ENCODE peak calls at places on chromosomes 2 and 18, in five cellular contexts. U is upper lobe of left lung, P is left lung, B is GM12865, T is astrocyte of the cerebellum. W is an unnamed sample.

GRCh38 chr2:235739704-235740415 is 246.0 kb downstream of the AGAP1 start:
- DNase-seq in U (peak), P (no peak), B (no peak), T (no peak), W (no peak)

GRCh38 chr2:126614529-126615279 is 41.3 kb upstream of the GYPC start:
- DNase-seq in U (no peak), P (no peak), B (no peak), T (peak), W (no peak)

GRCh38 chr2:197092431-197092830 is 165.9 kb upstream of the PGAP1 start:
- DNase-seq in U (no peak), P (no peak), B (no peak), T (no peak), W (no peak)

GRCh38 chr2:177874678-177875077 is 197.9 kb downstream of the PDE11A start:
- DNase-seq in U (no peak), P (no peak), B (no peak), T (no peak), W (no peak)

GRCh38 chr2:228838819-228839218 is 432.3 kb downstream of the PID1 start:
- DNase-seq in U (no peak), P (no peak), B (no peak), T (no peak), W (no peak)

GRCh38 chr2:26412091-26412673 is 10.5 kb downstream of the DRC1 start:
- DNase-seq in U (no peak), P (no peak), B (peak), T (no peak), W (no peak)

GRCh38 chr2:25310690-25310964 is 31.1 kb downstream of the DNMT3A start:
- DNase-seq in U (no peak), P (no peak), B (no peak), T (no peak), W (no peak)

GRCh38 chr18:8794133-8794986 is 89.0 kb downstream of the MTCL1 start:
- DNase-seq in U (no peak), P (no peak), B (no peak), T (peak), W (no peak)

GRCh38 chr2:166170356-166170755 is 42.5 kb upstream of the SCN1A start:
- DNase-seq in U (no peak), P (no peak), B (peak), T (no peak), W (no peak)

GRCh38 chr2:160214461-160215055 is 14.5 kb upstream of the ITGB6 start:
- DNase-seq in U (no peak), P (peak), B (no peak), T (peak), W (no peak)

GRCh38 chr18:3966246-3966984 is 488.7 kb downstream of the DLGAP1 start:
- DNase-seq in U (no peak), P (no peak), B (no peak), T (no peak), W (no peak)

GRCh38 chr2:156901373-156902031 is 356.0 kb upstream of the GALNT5 start:
- DNase-seq in U (no peak), P (no peak), B (no peak), T (no peak), W (no peak)

GRCh38 chr18:27483266-27483665 is 298.2 kb upstream of the CHST9 start:
- DNase-seq in U (no peak), P (no peak), B (no peak), T (no peak), W (no peak)

GRCh38 chr2:239181601-239182471 is 219.0 kb downstream of the HDAC4 start:
- DNase-seq in U (no peak), P (peak), B (no peak), T (no peak), W (no peak)

GRCh38 chr2:46861916-46862315 is 53.7 kb downstream of the MCFD2 start:
- DNase-seq in U (no peak), P (no peak), B (no peak), T (no peak), W (no peak)

GRCh38 chr18:49520661-49521145 is 33.7 kb upstream of the C18orf32 start:
- DNase-seq in U (no peak), P (no peak), B (no peak), T (no peak), W (no peak)

GRCh38 chr2:236177967-236178909 is 10.1 kb upstream of the GBX2 start:
- DNase-seq in U (peak), P (peak), B (no peak), T (no peak), W (peak)

GRCh38 chr2:111715987-111716900 is 167.7 kb downstream of the ANAPC1 start:
- DNase-seq in U (no peak), P (no peak), B (no peak), T (no peak), W (no peak)

GRCh38 chr2:219286436-219287115 is 7.4 kb downstream of the DNAJB2 start:
- DNase-seq in U (peak), P (no peak), B (no peak), T (no peak), W (peak)

GRCh38 chr18:3410273-3410672 is 39.7 kb upstream of the TGIF1 start:
- DNase-seq in U (no peak), P (no peak), B (no peak), T (no peak), W (no peak)

GRCh38 chr2:231487197-231487596 is 22.9 kb upstream of the NCL start:
- DNase-seq in U (no peak), P (no peak), B (no peak), T (no peak), W (no peak)

GRCh38 chr2:159584796-159585195 is 31.6 kb downstream of the BAZ2B start:
- DNase-seq in U (no peak), P (no peak), B (no peak), T (no peak), W (no peak)

GRCh38 chr2:222993920-222994650 is 57.9 kb upstream of the KCNE4 start:
- DNase-seq in U (no peak), P (peak), B (no peak), T (peak), W (no peak)

GRCh38 chr2:36572752-36573125 is 25.2 kb downstream of the FEZ2 start:
- DNase-seq in U (no peak), P (no peak), B (no peak), T (no peak), W (no peak)

GRCh38 chr2:189698020-189698887 is 23.8 kb downstream of the ANKAR start:
- DNase-seq in U (no peak), P (no peak), B (peak), T (peak), W (no peak)

GRCh38 chr2:204486855-204487254 is 58.4 kb upstream of the PARD3B start:
- DNase-seq in U (no peak), P (no peak), B (no peak), T (no peak), W (no peak)

GRCh38 chr2:98757904-98758421 is 27.0 kb upstream of the MGAT4A start:
- DNase-seq in U (peak), P (peak), B (peak), T (peak), W (peak)

GRCh38 chr2:37713258-37713700 is 41.8 kb upstream of the CDC42EP3 start:
- DNase-seq in U (no peak), P (no peak), B (no peak), T (peak), W (no peak)

GRCh38 chr2:118442949-118443348 is 354.7 kb downstream of the INSIG2 start:
- DNase-seq in U (no peak), P (no peak), B (no peak), T (no peak), W (no peak)

GRCh38 chr2:186129767-186130581 is 356.1 kb upstream of the ZC3H15 start:
- DNase-seq in U (no peak), P (no peak), B (no peak), T (peak), W (no peak)

GRCh38 chr2:193556766-193557470 is 1362.2 kb upstream of the TMEFF2 start:
- DNase-seq in U (no peak), P (no peak), B (no peak), T (no peak), W (no peak)

GRCh38 chr2:225428360-225428759 is 28.9 kb downstream of the NYAP2 start:
- DNase-seq in U (no peak), P (no peak), B (no peak), T (no peak), W (no peak)

GRCh38 chr2:145918951-145919350 is 1399.0 kb upstream of the ZEB2 start:
- DNase-seq in U (no peak), P (no peak), B (no peak), T (no peak), W (no peak)

GRCh38 chr2:88575051-88575450 is 52.2 kb downstream of the EIF2AK3 start:
- DNase-seq in U (no peak), P (no peak), B (no peak), T (no peak), W (no peak)

GRCh38 chr2:79619976-79620375 is 107.1 kb downstream of the CTNNA2 start:
- DNase-seq in U (no peak), P (no peak), B (no peak), T (no peak), W (no peak)

GRCh38 chr2:501130-501529 is 176.1 kb downstream of the TMEM18 start:
- DNase-seq in U (no peak), P (no peak), B (no peak), T (no peak), W (no peak)

GRCh38 chr18:23494992-23495391 is 8.3 kb upstream of the RMC1 start:
- DNase-seq in U (no peak), P (no peak), B (no peak), T (no peak), W (no peak)

GRCh38 chr18:62211323-62211828 is 24.3 kb downstream of the RELCH start:
- DNase-seq in U (no peak), P (no peak), B (no peak), T (no peak), W (no peak)

GRCh38 chr18:23114911-23115310 is 20.4 kb upstream of the CABLES1 start:
- DNase-seq in U (no peak), P (no peak), B (no peak), T (no peak), W (no peak)

GRCh38 chr18:74626311-74626874 is 28.7 kb downstream of the ZNF407 start:
- DNase-seq in U (no peak), P (no peak), B (no peak), T (no peak), W (no peak)

GRCh38 chr18:74624491-74624890 is 26.8 kb downstream of the ZNF407 start:
- DNase-seq in U (no peak), P (no peak), B (no peak), T (no peak), W (no peak)

GRCh38 chr18:74622079-74622478 is 24.4 kb downstream of the ZNF407 start:
- DNase-seq in U (no peak), P (no peak), B (no peak), T (no peak), W (no peak)

GRCh38 chr18:74625157-74625556 is 27.5 kb downstream of the ZNF407 start:
- DNase-seq in U (no peak), P (no peak), B (no peak), T (no peak), W (no peak)

DNA sequence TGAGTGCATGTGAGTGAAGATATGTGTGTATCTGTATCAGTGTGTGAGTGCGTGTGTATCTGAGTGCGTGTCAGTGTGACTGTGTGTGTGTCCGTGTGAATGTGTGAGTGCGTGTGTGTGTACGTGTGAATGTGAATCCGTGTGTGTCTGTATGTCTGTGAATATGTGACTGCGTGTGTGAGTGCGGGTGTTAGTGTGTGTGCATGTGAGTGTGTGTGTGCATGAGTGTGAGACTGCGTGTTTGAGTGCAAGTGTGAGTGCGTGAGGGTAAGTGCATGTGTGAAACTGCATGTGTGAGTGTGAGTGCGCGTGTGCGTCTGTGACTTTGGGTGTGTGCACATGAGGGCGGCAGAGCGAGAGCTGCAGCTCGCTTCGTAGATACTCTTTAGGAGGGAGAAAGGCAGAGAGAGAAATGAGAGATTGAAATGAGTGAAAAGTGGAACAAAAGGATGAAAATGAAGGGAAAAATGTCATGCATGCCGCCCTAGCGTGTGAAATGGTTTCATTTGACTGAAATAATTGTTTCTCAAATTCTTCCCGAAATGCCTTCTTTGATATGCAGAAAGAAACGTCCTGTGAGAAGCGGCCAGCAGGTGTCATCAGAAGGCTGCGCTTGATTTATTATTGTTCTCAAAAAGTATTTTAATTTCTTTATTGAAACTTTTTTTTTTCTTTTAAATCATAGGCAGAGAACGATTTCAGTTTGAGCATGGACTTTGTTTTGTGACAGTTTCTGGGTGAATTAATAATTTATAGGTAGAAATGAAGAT is 25.6 kb downstream of the ZNF407 start:
- DNase-seq in U (no peak), P (no peak), B (no peak), T (no peak), W (no peak)
- TF ChIP-seq CTCF in U (no peak), P (no peak), B (no peak), T (peak), W (peak)

GRCh38 chr18:11828772-11829432 is 22.3 kb upstream of the CHMP1B start:
- DNase-seq in U (no peak), P (no peak), B (no peak), T (no peak), W (no peak)
- TF ChIP-seq CTCF in U (no peak), P (no peak), B (no peak), T (no peak), W (no peak)

DNA sequence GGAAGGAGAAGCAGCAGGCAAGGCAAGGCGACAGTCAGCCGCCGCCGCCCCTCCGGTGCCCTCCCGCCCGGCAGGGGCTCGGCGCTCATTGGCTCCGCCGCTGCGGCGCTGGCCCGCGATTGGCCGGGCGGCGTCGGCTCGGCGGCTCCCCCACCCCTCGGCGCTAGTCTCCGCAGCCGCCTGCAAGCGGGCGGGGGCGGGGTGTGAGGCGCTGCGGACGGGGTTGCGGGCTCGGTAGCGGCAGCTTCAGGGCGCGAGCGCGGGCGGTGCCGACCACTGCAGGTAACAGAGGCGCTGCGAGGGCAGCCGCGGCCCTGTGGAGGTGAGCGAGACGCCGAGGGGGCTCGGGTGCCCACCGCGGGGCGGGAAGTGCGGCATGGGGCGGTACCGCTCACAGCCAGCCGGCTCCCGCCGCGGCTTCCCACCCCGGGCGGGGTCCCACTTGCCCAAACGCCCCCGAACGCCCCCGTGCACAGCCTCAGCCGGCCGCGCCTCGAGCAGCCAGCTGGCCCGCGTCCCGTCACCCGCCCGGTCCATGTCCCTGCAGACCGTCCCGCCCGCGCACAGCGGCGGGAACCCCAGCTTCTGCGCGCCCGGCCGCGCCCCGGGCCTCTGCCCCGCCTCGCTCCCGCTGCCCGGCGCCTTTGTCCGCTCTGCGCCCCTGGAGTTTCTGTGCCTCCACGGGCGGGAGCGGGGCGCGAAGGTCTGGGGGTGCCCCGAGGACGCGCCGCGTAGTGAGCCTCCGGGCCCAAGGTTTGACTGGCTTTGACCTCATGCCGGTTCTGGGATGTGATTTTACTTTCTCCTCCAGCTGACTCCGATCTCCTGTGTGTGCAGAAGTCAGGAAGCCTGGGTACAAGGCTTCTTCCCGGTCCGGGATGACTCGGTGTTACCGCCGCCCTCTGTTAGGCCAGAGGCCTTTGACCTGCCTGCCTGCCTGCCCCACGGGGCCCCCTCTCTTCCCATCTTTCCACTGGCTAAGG is at the start of gene SANBR:
- DNase-seq in U (peak), P (peak), B (peak), T (peak), W (peak)
- TF ChIP-seq CTCF in U (no peak), P (no peak), B (no peak), T (no peak), W (no peak)

GRCh38 chr2:70645733-70646420 is 92.3 kb upstream of the TGFA start:
- DNase-seq in U (no peak), P (no peak), B (peak), T (no peak), W (no peak)
- TF ChIP-seq CTCF in U (no peak), P (no peak), B (no peak), T (peak), W (no peak)

DNA sequence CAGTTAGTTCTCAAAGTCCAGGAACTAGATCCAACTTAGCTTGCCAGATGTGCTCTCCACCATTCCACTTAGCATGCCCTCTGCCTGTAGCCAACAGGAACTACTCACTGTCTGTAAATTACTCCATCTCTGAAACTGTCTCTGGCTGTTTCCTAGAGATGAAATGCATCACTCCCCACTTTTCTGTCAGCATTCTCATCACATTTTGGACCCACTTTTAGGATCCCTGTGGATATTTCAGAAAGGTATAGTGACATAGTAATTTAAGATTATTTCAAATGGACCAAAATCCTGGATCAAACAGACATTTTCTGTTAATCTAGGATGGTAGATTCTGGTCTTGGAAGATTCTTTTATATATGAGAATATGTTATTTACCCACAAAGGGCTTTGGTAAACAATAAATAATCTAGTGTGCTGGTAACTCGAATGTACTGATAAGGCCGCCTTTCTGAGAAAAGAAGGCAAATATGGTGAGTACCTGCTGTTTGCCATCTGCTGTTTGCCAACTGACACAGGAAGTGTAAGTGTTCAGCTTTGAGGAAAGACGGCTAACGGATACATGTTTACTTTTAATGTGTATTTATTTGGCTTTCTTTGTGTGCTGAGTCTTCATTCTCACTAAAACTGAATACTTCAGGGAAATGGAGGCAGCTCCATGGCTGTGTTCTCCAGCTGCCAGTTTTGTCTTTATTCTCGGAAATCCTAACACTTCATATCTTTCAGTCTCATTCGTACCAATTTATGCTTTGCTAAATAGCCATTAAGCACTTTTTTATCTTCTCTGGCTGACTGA is 79.5 kb downstream of the EVA1A start:
- DNase-seq in U (no peak), P (no peak), B (peak), T (no peak), W (no peak)
- TF ChIP-seq CTCF in U (no peak), P (no peak), B (peak), T (peak), W (no peak)

GRCh38 chr18:10015941-10016819 is 102.4 kb downstream of the VAPA start:
- DNase-seq in U (no peak), P (no peak), B (no peak), T (peak), W (no peak)
- TF ChIP-seq CTCF in U (no peak), P (peak), B (no peak), T (peak), W (no peak)

DNA sequence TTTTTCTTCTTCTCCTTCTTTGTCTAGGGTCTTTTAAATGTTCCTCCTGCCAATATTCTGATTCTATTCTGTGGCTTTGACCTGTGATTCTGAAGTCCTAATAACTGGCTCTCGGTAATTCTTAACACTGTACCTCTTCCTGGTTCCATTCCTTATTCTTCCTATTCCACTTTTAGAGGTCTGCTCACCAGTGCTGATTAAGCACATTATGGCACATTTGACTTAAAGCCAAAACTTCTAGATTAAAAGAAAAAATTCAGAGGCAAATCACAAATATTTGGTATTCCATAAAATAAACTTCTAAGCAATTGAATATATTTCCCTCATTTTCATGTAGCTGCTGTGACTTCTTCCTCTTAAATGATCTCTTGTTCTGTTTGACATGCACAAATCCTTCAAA is 47.5 kb downstream of the NXPH2 start:
- DNase-seq in U (no peak), P (no peak), B (no peak), T (no peak), W (no peak)
- TF ChIP-seq CTCF in U (no peak), P (no peak), B (no peak), T (no peak), W (no peak)

W was measured in CD14-positive monocyte.